ENCODE peak calls at places on chromosomes 1 and 21, in eight cellular contexts. One of them, this sample, is unnamed.

GRCh38 chr1:40532844-40533424 is 1.5 kb downstream of the ZNF684 start:
- DNase-seq in gastrocnemius medialis: no peak
- DNase-seq in brain microvascular endothelial cell: peak; percentile 62
- DNase-seq in cardiac muscle cell: peak; percentile 65
- DNase-seq in pancreas: no peak
- DNase-seq in lower lobe of right lung: no peak
- DNase-seq in suprapubic skin: no peak
- DNase-seq in CD4-positive, alpha-beta T cell: no peak
- DNase-seq in this sample: no peak

GRCh38 chr1:44318097-44319088 is 36.7 kb downstream of the ERI3 start:
- DNase-seq in gastrocnemius medialis: no peak
- DNase-seq in brain microvascular endothelial cell: peak; percentile 21
- DNase-seq in cardiac muscle cell: peak; percentile 56
- DNase-seq in pancreas: peak; percentile 36
- DNase-seq in lower lobe of right lung: no peak
- DNase-seq in suprapubic skin: no peak
- DNase-seq in CD4-positive, alpha-beta T cell: no peak
- DNase-seq in this sample: no peak

GRCh38 chr1:156957634-156958033 is 37.2 kb downstream of the LRRC71 start:
- DNase-seq in gastrocnemius medialis: no peak
- DNase-seq in brain microvascular endothelial cell: no peak
- DNase-seq in cardiac muscle cell: no peak
- DNase-seq in pancreas: no peak
- DNase-seq in lower lobe of right lung: no peak
- DNase-seq in suprapubic skin: no peak
- DNase-seq in CD4-positive, alpha-beta T cell: no peak
- DNase-seq in this sample: no peak

GRCh38 chr1:234581063-234581714 is 28.8 kb downstream of the IRF2BP2 start:
- DNase-seq in gastrocnemius medialis: no peak
- DNase-seq in brain microvascular endothelial cell: no peak
- DNase-seq in cardiac muscle cell: no peak
- DNase-seq in pancreas: no peak
- DNase-seq in lower lobe of right lung: no peak
- DNase-seq in suprapubic skin: no peak
- DNase-seq in CD4-positive, alpha-beta T cell: no peak
- DNase-seq in this sample: no peak

GRCh38 chr1:10701145-10701544 is 95.3 kb downstream of the CASZ1 start:
- DNase-seq in gastrocnemius medialis: no peak
- DNase-seq in brain microvascular endothelial cell: no peak
- DNase-seq in cardiac muscle cell: no peak
- DNase-seq in pancreas: no peak
- DNase-seq in lower lobe of right lung: no peak
- DNase-seq in suprapubic skin: no peak
- DNase-seq in CD4-positive, alpha-beta T cell: no peak
- DNase-seq in this sample: no peak

GRCh38 chr1:107681001-107681479 is 283.9 kb downstream of the VAV3 start:
- DNase-seq in gastrocnemius medialis: no peak
- DNase-seq in brain microvascular endothelial cell: no peak
- DNase-seq in cardiac muscle cell: no peak
- DNase-seq in pancreas: no peak
- DNase-seq in lower lobe of right lung: no peak
- DNase-seq in suprapubic skin: no peak
- DNase-seq in CD4-positive, alpha-beta T cell: no peak
- DNase-seq in this sample: no peak

GRCh38 chr1:110375490-110375889 is 15.3 kb downstream of the SLC16A4 start:
- DNase-seq in gastrocnemius medialis: no peak
- DNase-seq in brain microvascular endothelial cell: no peak
- DNase-seq in cardiac muscle cell: peak; percentile 30
- DNase-seq in pancreas: no peak
- DNase-seq in lower lobe of right lung: no peak
- DNase-seq in suprapubic skin: no peak
- DNase-seq in CD4-positive, alpha-beta T cell: no peak
- DNase-seq in this sample: no peak

GRCh38 chr1:41239988-41240610 is 2.0 kb downstream of the SCMH1 start:
- DNase-seq in gastrocnemius medialis: no peak
- DNase-seq in brain microvascular endothelial cell: peak; percentile 28
- DNase-seq in cardiac muscle cell: peak; percentile 73
- DNase-seq in pancreas: peak; percentile 22
- DNase-seq in lower lobe of right lung: no peak
- DNase-seq in suprapubic skin: no peak
- DNase-seq in CD4-positive, alpha-beta T cell: no peak
- DNase-seq in this sample: no peak

GRCh38 chr1:8603220-8603616 is 214.2 kb downstream of the RERE start:
- DNase-seq in gastrocnemius medialis: no peak
- DNase-seq in brain microvascular endothelial cell: no peak
- DNase-seq in cardiac muscle cell: peak; percentile 69
- DNase-seq in pancreas: no peak
- DNase-seq in lower lobe of right lung: no peak
- DNase-seq in suprapubic skin: no peak
- DNase-seq in CD4-positive, alpha-beta T cell: no peak
- DNase-seq in this sample: no peak

GRCh38 chr1:1511533-1512285 is at the start of gene ATAD3A:
- DNase-seq in gastrocnemius medialis: peak; percentile 97
- DNase-seq in brain microvascular endothelial cell: peak; percentile 96
- DNase-seq in cardiac muscle cell: peak; percentile 99
- DNase-seq in pancreas: peak; percentile 98
- DNase-seq in lower lobe of right lung: peak; percentile 100
- DNase-seq in suprapubic skin: peak; percentile 99
- DNase-seq in CD4-positive, alpha-beta T cell: peak; percentile 94
- DNase-seq in this sample: peak; percentile 83

GRCh38 chr21:45819478-45820170 is 161.9 kb upstream of the COL6A1 start:
- DNase-seq in gastrocnemius medialis: no peak
- DNase-seq in brain microvascular endothelial cell: no peak
- DNase-seq in cardiac muscle cell: no peak
- DNase-seq in pancreas: no peak
- DNase-seq in lower lobe of right lung: no peak
- DNase-seq in suprapubic skin: no peak
- DNase-seq in CD4-positive, alpha-beta T cell: no peak
- DNase-seq in this sample: no peak
- H3K27ac ChIP-seq in gastrocnemius medialis: no peak overlapping the region
- H3K27ac ChIP-seq in brain microvascular endothelial cell: peak overlapping the region; percentile 81
- H3K27ac ChIP-seq in cardiac muscle cell: no peak overlapping the region
- H3K27ac ChIP-seq in pancreas: no peak overlapping the region
- H3K27ac ChIP-seq in lower lobe of right lung: no peak overlapping the region
- H3K27ac ChIP-seq in suprapubic skin: no peak overlapping the region
- H3K27ac ChIP-seq in CD4-positive, alpha-beta T cell: no peak overlapping the region
- H3K27ac ChIP-seq in this sample: no peak overlapping the region

GRCh38 chr1:173403996-173404395 is 73.1 kb upstream of the PRDX6 start:
- DNase-seq in gastrocnemius medialis: no peak
- DNase-seq in brain microvascular endothelial cell: peak; percentile 60
- DNase-seq in cardiac muscle cell: no peak
- DNase-seq in pancreas: no peak
- DNase-seq in lower lobe of right lung: no peak
- DNase-seq in suprapubic skin: no peak
- DNase-seq in CD4-positive, alpha-beta T cell: no peak
- DNase-seq in this sample: no peak

GRCh38 chr1:173405758-173406344 is 71.3 kb upstream of the PRDX6 start:
- DNase-seq in gastrocnemius medialis: no peak
- DNase-seq in brain microvascular endothelial cell: peak; percentile 75
- DNase-seq in cardiac muscle cell: peak; percentile 42
- DNase-seq in pancreas: no peak
- DNase-seq in lower lobe of right lung: no peak
- DNase-seq in suprapubic skin: no peak
- DNase-seq in CD4-positive, alpha-beta T cell: no peak
- DNase-seq in this sample: no peak

GRCh38 chr1:173407846-173408245 is 69.3 kb upstream of the PRDX6 start:
- DNase-seq in gastrocnemius medialis: no peak
- DNase-seq in brain microvascular endothelial cell: no peak
- DNase-seq in cardiac muscle cell: no peak
- DNase-seq in pancreas: no peak
- DNase-seq in lower lobe of right lung: no peak
- DNase-seq in suprapubic skin: no peak
- DNase-seq in CD4-positive, alpha-beta T cell: no peak
- DNase-seq in this sample: no peak

GRCh38 chr1:173406783-173407230 is 70.3 kb upstream of the PRDX6 start:
- DNase-seq in gastrocnemius medialis: no peak
- DNase-seq in brain microvascular endothelial cell: no peak
- DNase-seq in cardiac muscle cell: no peak
- DNase-seq in pancreas: no peak
- DNase-seq in lower lobe of right lung: no peak
- DNase-seq in suprapubic skin: no peak
- DNase-seq in CD4-positive, alpha-beta T cell: no peak
- DNase-seq in this sample: no peak

GRCh38 chr1:173405281-173405680 is 71.9 kb upstream of the PRDX6 start:
- DNase-seq in gastrocnemius medialis: no peak
- DNase-seq in brain microvascular endothelial cell: no peak
- DNase-seq in cardiac muscle cell: no peak
- DNase-seq in pancreas: no peak
- DNase-seq in lower lobe of right lung: no peak
- DNase-seq in suprapubic skin: no peak
- DNase-seq in CD4-positive, alpha-beta T cell: no peak
- DNase-seq in this sample: no peak
- H3K27ac ChIP-seq in gastrocnemius medialis: no peak overlapping the region
- H3K27ac ChIP-seq in brain microvascular endothelial cell: no peak overlapping the region
- H3K27ac ChIP-seq in cardiac muscle cell: no peak overlapping the region
- H3K27ac ChIP-seq in pancreas: no peak overlapping the region
- H3K27ac ChIP-seq in lower lobe of right lung: no peak overlapping the region
- H3K27ac ChIP-seq in suprapubic skin: peak overlapping the region; percentile 9
- H3K27ac ChIP-seq in CD4-positive, alpha-beta T cell: no peak overlapping the region
- H3K27ac ChIP-seq in this sample: no peak overlapping the region

GRCh38 chr1:232554431-232554830 is 75.5 kb downstream of the SIPA1L2 start:
- DNase-seq in gastrocnemius medialis: no peak
- DNase-seq in brain microvascular endothelial cell: no peak
- DNase-seq in cardiac muscle cell: no peak
- DNase-seq in pancreas: no peak
- DNase-seq in lower lobe of right lung: no peak
- DNase-seq in suprapubic skin: no peak
- DNase-seq in CD4-positive, alpha-beta T cell: no peak
- DNase-seq in this sample: no peak
- H3K27ac ChIP-seq in gastrocnemius medialis: no peak overlapping the region
- H3K27ac ChIP-seq in brain microvascular endothelial cell: no peak overlapping the region
- H3K27ac ChIP-seq in cardiac muscle cell: peak overlapping the region; percentile 31
- H3K27ac ChIP-seq in pancreas: no peak overlapping the region
- H3K27ac ChIP-seq in lower lobe of right lung: no peak overlapping the region
- H3K27ac ChIP-seq in suprapubic skin: no peak overlapping the region
- H3K27ac ChIP-seq in CD4-positive, alpha-beta T cell: no peak overlapping the region
- H3K27ac ChIP-seq in this sample: no peak overlapping the region

DNA sequence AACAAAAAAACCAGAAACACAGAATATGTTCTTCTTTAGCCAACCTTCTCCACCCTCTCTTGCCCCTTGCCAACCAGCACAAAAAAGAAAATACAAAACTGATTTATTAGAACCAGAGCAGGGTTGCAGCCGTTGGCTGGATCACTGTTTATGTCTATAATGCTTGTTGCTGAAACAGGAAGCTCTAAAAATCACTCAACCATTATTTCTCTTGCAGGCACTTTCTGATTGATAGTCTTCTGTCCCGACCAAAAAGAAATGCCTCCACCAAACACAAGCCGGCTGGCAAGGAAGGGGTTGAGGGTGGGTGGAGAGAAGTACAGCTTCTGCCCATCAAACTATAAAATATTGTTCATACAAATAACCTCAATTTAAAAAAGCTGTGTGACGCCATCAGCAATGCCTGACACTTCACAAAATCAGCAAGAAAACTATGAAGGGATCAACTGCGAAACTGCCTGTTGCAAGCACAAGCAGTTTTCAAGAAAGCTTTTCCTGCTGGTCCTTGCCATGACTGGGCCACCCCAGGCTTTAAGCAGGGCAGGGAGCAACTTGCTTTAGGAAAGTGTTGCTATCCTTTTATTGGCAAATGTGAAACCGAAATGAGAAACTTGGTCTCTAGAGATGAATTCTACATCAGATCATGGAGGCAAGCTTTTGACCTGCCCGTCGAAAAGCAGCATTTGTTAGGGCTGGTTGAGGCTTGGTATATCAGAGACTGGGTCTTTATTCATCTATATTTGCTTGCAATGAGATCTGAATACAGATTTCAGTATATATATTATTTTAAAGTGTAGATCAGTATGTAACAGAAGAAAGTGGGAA is 174.2 kb downstream of the RUNX1 start:
- DNase-seq in gastrocnemius medialis: no peak
- DNase-seq in brain microvascular endothelial cell: no peak
- DNase-seq in cardiac muscle cell: no peak
- DNase-seq in pancreas: no peak
- DNase-seq in lower lobe of right lung: no peak
- DNase-seq in suprapubic skin: no peak
- DNase-seq in CD4-positive, alpha-beta T cell: no peak
- DNase-seq in this sample: no peak
- H3K27ac ChIP-seq in gastrocnemius medialis: no peak overlapping the region
- H3K27ac ChIP-seq in brain microvascular endothelial cell: no peak overlapping the region
- H3K27ac ChIP-seq in cardiac muscle cell: no peak overlapping the region
- H3K27ac ChIP-seq in pancreas: no peak overlapping the region
- H3K27ac ChIP-seq in lower lobe of right lung: peak overlapping the region; percentile 70
- H3K27ac ChIP-seq in suprapubic skin: peak overlapping the region; percentile 17
- H3K27ac ChIP-seq in CD4-positive, alpha-beta T cell: no peak overlapping the region
- H3K27ac ChIP-seq in this sample: no peak overlapping the region

This sample was measured in CD8-positive, alpha-beta T cell.